ENCODE peak calls at places on chromosomes 12 and 14, in nine cellular contexts. L is sigmoid colon, O is gastrocnemius medialis, F is GM12878, V is Peyer's patch, R is ovary, P is stomach, E is IMR-90, X is lower leg skin. B is an unnamed sample.

GRCh38 chr12:75690556-75690955 is 179.1 kb upstream of the KRR1 start:
- DNase-seq in L (no peak), O (no peak), F (no peak), V (no peak), R (no peak), P (no peak), E (peak), X (no peak), B (no peak)

GRCh38 chr14:69715725-69716482 is 51.0 kb upstream of the SRSF5 start:
- DNase-seq in L (peak), O (no peak), F (no peak), V (no peak), R (peak), P (peak), E (peak), X (peak), B (no peak)

GRCh38 chr12:122203301-122203967 is at the start of gene B3GNT4:
- DNase-seq in L (no peak), O (no peak), F (no peak), V (peak), R (peak), P (peak), E (peak), X (peak), B (peak)

GRCh38 chr14:65229431-65230286 is 127.3 kb upstream of the MAX start:
- DNase-seq in L (no peak), O (no peak), F (no peak), V (peak), R (peak), P (peak), E (no peak), X (peak), B (peak)

GRCh38 chr14:97824218-97824617 is 1027.0 kb downstream of the VRK1 start:
- DNase-seq in L (no peak), O (no peak), F (no peak), V (no peak), R (no peak), P (no peak), E (no peak), X (no peak), B (no peak)

GRCh38 chr12:105053116-105053572 is 31.1 kb downstream of the ALDH1L2 start:
- DNase-seq in L (peak), O (peak), F (peak), V (peak), R (peak), P (peak), E (peak), X (peak), B (peak)

GRCh38 chr14:60092516-60092915 is 793 bp downstream of the PCNX4 start:
- DNase-seq in L (no peak), O (no peak), F (no peak), V (peak), R (peak), P (no peak), E (peak), X (no peak), B (no peak)

GRCh38 chr12:122182887-122183587 is at the start of gene LRRC43:
- DNase-seq in L (no peak), O (no peak), F (no peak), V (peak), R (no peak), P (peak), E (no peak), X (no peak), B (peak)

GRCh38 chr14:81655423-81656314 is 122.0 kb upstream of the SEL1L start:
- DNase-seq in L (no peak), O (no peak), F (no peak), V (no peak), R (peak), P (no peak), E (no peak), X (no peak), B (no peak)

GRCh38 chr12:50992814-50993213 is 33.4 kb downstream of the SLC11A2 start:
- DNase-seq in L (no peak), O (no peak), F (no peak), V (no peak), R (no peak), P (no peak), E (peak), X (no peak), B (no peak)

GRCh38 chr12:716506-716905 is 35.9 kb upstream of the WNK1 start:
- DNase-seq in L (no peak), O (no peak), F (no peak), V (no peak), R (peak), P (no peak), E (no peak), X (no peak), B (no peak)

GRCh38 chr12:48883305-48884171 is 17.9 kb upstream of the RND1 start:
- DNase-seq in L (no peak), O (no peak), F (no peak), V (no peak), R (no peak), P (peak), E (peak), X (no peak), B (no peak)

GRCh38 chr12:69330475-69331473 is 17.4 kb upstream of the LYZ start:
- DNase-seq in L (no peak), O (no peak), F (no peak), V (peak), R (peak), P (peak), E (peak), X (peak), B (peak)

GRCh38 chr14:81192594-81192993 is 28.2 kb downstream of the GTF2A1 start:
- DNase-seq in L (no peak), O (no peak), F (no peak), V (no peak), R (no peak), P (no peak), E (no peak), X (no peak), B (no peak)

GRCh38 chr14:76715102-76715926 is 46.0 kb upstream of the VASH1 start:
- DNase-seq in L (no peak), O (no peak), F (no peak), V (no peak), R (no peak), P (no peak), E (no peak), X (no peak), B (no peak)

GRCh38 chr14:61511558-61511924 is 183.8 kb upstream of the HIF1A start:
- DNase-seq in L (no peak), O (no peak), F (no peak), V (no peak), R (no peak), P (no peak), E (no peak), X (no peak), B (no peak)

GRCh38 chr12:42482820-42483533 is 106.6 kb downstream of the PRICKLE1 start:
- DNase-seq in L (peak), O (peak), F (no peak), V (peak), R (peak), P (peak), E (peak), X (peak), B (peak)

DNA sequence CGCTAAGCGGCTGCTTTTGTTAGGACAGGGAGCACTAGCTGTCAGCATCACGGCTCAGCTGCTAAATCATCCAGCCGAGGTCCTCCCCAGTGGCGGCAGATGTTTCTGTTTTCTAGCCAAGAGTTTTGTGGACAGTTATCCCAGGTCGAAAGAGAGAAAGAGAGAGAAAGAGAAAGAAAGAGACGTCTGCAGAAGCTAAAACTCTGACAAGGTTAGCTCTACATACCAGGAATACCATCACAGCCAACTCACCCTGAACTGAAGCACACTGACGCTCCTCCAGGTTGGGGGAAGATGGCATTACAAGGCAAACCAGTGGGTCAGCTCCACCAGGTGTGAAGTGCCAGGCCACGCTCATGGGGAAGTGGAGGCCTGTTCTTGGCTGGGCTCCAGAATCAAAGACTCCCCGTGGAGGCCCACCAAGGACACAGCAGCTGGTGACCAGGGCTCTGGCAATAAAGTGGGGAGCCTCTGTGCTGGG is 64.9 kb upstream of the DICER1 start:
- DNase-seq in L (peak), O (peak), F (no peak), V (no peak), R (no peak), P (no peak), E (peak), X (peak), B (no peak)
- TF ChIP-seq POLR2A in L (no peak), O (no peak), F (no peak), V (no peak), R (no peak), P (no peak), E (no peak), X (no peak), B (no peak)

GRCh38 chr12:6689000-6689882 is at the start of gene ZNF384:
- DNase-seq in L (peak), O (peak), F (peak), V (peak), R (peak), P (peak), E (peak), X (peak), B (peak)
- TF ChIP-seq POLR2A in L (peak), O (peak), F (peak), V (peak), R (peak), P (no peak), E (peak), X (no peak), B (no peak)

DNA sequence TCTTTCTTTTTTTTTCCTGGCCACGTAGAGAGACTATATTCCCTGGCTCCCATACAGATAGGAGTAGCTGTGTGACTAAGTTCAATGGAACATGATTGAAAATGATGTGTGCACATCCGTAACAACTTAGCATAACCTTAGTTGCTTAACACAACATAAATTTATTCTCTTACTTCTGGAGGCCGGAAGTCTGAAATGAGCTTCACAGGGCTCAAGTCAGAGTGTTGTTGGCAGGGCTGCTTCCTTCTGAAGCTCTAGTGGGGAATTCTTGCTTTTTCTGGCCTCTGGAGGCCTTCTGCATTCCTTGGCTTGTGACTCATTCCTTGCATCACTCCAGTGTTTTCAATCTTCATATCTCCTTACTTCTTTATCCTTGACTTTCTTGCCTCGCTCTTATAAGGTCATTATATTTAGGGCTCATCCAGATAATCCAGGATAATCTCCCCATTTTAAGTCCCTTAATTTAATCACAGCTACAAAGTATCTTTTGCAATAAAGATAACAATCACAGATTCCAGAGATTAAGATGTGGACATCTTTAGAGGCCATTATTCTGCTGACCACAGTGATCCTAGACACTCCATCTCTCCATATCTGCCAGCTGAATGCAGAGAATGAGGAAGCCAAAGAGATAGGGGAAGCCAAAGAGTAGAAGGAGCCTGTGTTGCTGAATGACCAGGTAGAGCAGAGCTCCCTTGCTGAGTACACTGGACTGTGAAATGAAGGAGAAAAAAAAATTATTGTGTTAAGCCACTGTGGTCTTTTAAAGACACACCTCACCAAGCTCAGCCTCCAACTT is 21.0 kb upstream of the SNX6 start:
- DNase-seq in L (no peak), O (no peak), F (no peak), V (no peak), R (peak), P (no peak), E (peak), X (peak), B (no peak)
- TF ChIP-seq POLR2A in L (no peak), O (no peak), F (no peak), V (no peak), R (no peak), P (no peak), E (peak), X (no peak), B (no peak)

DNA sequence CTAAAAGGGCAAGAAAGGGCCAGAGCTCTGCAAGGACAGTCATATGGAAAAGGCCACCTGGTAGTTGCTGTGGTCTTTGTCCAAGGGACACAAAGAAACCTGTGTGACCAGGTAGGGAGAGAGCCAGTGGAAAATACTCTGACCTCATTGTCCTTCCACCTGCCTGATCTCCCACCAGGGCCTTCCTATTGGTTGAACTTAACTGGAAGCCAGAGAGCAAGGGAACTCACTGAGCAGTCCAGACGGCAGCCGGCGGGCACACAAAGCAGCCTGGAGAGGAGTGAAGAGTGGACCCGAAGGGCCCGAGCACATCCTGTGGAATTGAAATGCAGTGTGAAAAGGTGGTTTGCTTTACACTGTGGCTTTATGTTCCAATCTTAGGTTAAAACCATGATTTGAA is 120.7 kb downstream of the SLC25A21 start:
- DNase-seq in L (no peak), O (no peak), F (no peak), V (no peak), R (no peak), P (no peak), E (no peak), X (no peak), B (no peak)
- TF ChIP-seq POLR2A in L (no peak), O (no peak), F (no peak), V (no peak), R (no peak), P (no peak), E (no peak), X (no peak), B (no peak)

GRCh38 chr14:75578099-75578785 is at the start of gene FLVCR2:
- DNase-seq in L (peak), O (peak), F (no peak), V (peak), R (peak), P (peak), E (peak), X (peak), B (peak)
- TF ChIP-seq POLR2A in L (no peak), O (peak), F (no peak), V (peak), R (no peak), P (no peak), E (peak), X (no peak), B (peak)

GRCh38 chr14:105665247-105665950 is 139.0 kb downstream of the TMEM121 start:
- DNase-seq in L (no peak), O (no peak), F (no peak), V (no peak), R (no peak), P (no peak), E (no peak), X (no peak), B (peak)
- TF ChIP-seq POLR2A in L (no peak), O (no peak), F (no peak), V (no peak), R (no peak), P (no peak), E (no peak), X (no peak), B (no peak)

B was measured in spleen.